ENCODE peak calls at places on chromosomes 12 and 14, in eight cellular contexts. R is hepatocyte; D is ovary; A is thoracic aorta; N is astrocyte; J is right cardiac atrium; X is HepG2; H is CD8-positive, alpha-beta memory T cell. Y is an unnamed sample. For H3K27me3, the result is how much of the 10 kb centered on the place peaks cover.

GRCh38 chr12:42343721-42344120 is 17.8 kb downstream of the PPHLN1 start:
- DNase-seq in D (no peak), N (no peak), R (no peak), A (no peak), H (no peak), X (no peak), J (no peak), Y (no peak)

GRCh38 chr14:69620211-69620611 is 8.8 kb downstream of the SUSD6 start:
- DNase-seq in N (peak), H (no peak), R (no peak), D (no peak), J (no peak), X (no peak), A (no peak), Y (no peak)

GRCh38 chr12:12592930-12593329 is 18.7 kb upstream of the CREBL2 start:
- DNase-seq in X (peak), N (peak), D (no peak), R (peak), A (no peak), J (no peak), H (no peak), Y (no peak)

GRCh38 chr14:59897757-59898383 is 22.1 kb upstream of the LRRC9 start:
- DNase-seq in J (no peak), H (no peak), D (no peak), X (peak), A (no peak), N (peak), R (peak), Y (peak)

GRCh38 chr14:33414041-33414440 is 475.4 kb downstream of the NPAS3 start:
- DNase-seq in R (no peak), N (peak), D (no peak), H (no peak), A (no peak), J (no peak), X (no peak), Y (no peak)

GRCh38 chr12:16359512-16360491 is 12.4 kb downstream of the MGST1 start:
- DNase-seq in N (peak), H (no peak), D (no peak), R (peak), X (peak), J (peak), A (no peak), Y (peak)

GRCh38 chr12:106126441-106127288 is 12.1 kb downstream of the NUAK1 start:
- DNase-seq in A (no peak), N (no peak), D (no peak), X (peak), J (no peak), R (peak), H (no peak), Y (no peak)

GRCh38 chr14:104355101-104355691 is 216.8 kb downstream of the KIF26A start:
- DNase-seq in N (no peak), J (no peak), A (no peak), D (peak), R (no peak), H (peak), X (no peak), Y (peak)

GRCh38 chr12:56518570-56518969 is 3.0 kb upstream of the RBMS2 start:
- DNase-seq in N (peak), A (no peak), H (no peak), D (no peak), J (no peak), X (peak), R (no peak), Y (no peak)

DNA sequence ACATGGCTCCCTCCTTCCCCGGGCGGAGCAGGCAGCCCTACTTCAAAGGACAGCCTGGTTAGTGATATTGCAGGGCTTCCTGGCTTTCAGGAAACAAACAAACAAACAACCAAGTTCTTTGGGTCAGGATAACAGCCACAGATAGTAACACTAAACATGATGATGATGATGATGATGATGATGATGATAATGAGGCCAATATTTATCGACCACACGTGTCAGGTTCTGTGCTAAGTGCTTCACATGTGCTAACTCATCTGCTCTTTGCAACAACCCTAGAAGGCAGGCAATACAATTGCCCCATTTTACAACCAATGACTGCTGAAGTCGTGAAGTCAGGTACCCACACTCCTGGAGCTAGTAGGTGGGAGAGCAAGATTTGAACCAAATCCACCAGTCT is 44.1 kb upstream of the TBX5 start:
- DNase-seq in A (no peak), H (no peak), J (no peak), D (no peak), N (no peak), X (no peak), R (no peak), Y (no peak)
- H3K27me3 ChIP-seq in A (under half), H (under half), J (under half), D (under half), N (under half), X (under half), R (half or more), Y (under half)

DNA sequence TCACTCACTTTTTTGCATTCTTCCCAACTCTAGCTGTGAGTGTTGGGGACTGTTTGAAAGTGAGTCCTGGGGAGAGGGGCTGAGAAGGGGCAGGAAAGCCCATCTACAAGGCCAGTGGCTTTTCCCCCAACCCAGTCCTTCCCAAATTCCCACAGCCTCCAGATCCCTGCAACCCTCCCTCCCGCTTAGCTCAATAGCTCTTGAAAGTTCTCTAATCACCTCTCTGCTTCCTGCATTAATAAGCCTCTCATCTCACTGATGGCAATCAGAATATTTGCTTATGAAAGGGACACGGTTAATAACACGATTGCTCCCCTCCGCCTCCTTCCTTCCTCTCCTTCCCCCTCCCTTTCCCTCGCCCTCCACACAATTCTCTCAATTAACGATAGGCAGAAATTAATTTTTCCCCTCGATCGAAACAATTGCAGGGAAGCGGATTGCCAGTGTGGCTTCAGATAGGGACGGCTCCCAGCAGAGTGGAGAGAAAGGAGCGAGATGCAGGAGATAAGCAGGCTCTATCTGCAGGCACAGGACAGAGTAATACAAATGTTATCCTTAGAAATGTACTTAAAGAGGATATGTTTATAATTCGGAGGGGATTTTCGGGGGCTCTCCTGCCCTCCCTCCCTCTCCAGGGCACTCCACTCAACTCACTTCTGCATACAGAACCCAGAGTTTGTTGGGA is 15.1 kb upstream of the GPATCH2L start:
- DNase-seq in J (no peak), D (no peak), N (no peak), A (no peak), H (no peak), X (no peak), R (no peak), Y (no peak)
- H3K27me3 ChIP-seq in J (under half), D (under half), N (half or more), A (under half), H (under half), X (under half), R (half or more), Y (under half)

GRCh38 chr14:36585100-36585499 is 2.7 kb upstream of the NKX2-8 start:
- DNase-seq in X (peak), R (no peak), H (no peak), A (no peak), J (no peak), N (no peak), D (no peak), Y (no peak)
- H3K27me3 ChIP-seq in X (under half), R (half or more), H (under half), A (under half), J (under half), N (half or more), D (under half), Y (under half)

GRCh38 chr12:68893741-68894140 is 39.2 kb downstream of the CPM start:
- DNase-seq in R (no peak), H (no peak), A (no peak), J (no peak), X (no peak), D (no peak), N (no peak), Y (no peak)
- H3K27me3 ChIP-seq in R (under half), H (under half), A (under half), J (under half), X (under half), D (under half), N (under half), Y (under half)

GRCh38 chr12:115852054-115852453 is 425.4 kb downstream of the MED13L start:
- DNase-seq in H (no peak), J (no peak), D (no peak), X (no peak), R (no peak), N (no peak), A (no peak), Y (no peak)

GRCh38 chr12:115860619-115861018 is 416.9 kb downstream of the MED13L start:
- DNase-seq in D (no peak), N (no peak), R (no peak), A (no peak), H (no peak), J (no peak), X (no peak), Y (no peak)

GRCh38 chr12:115859231-115859630 is 418.3 kb downstream of the MED13L start:
- DNase-seq in D (no peak), R (no peak), N (no peak), X (no peak), H (no peak), A (no peak), J (no peak), Y (no peak)

GRCh38 chr12:115857160-115857920 is 420.2 kb downstream of the MED13L start:
- DNase-seq in A (no peak), J (no peak), R (no peak), N (no peak), X (no peak), D (no peak), H (no peak), Y (no peak)

DNA sequence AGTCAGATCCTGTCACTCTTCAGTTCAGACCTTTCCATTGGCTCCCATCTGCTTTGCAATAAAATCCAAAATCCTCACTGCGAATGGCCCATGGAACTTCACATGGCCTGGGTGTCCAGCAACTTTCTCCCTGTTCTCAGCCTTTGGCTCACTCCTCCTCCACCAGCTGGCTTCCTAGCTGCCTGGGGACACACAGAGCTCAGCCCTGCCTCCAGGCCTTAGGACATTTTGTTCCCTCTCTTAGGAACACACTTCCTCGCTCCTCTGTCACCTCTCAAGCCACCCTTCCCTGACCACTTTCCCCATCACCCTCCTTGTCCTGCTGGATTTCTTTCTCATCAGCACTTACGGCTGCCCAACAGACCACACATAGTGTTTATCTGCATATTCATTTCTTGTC is 419.6 kb downstream of the MED13L start:
- DNase-seq in D (no peak), H (no peak), N (no peak), A (no peak), J (peak), X (no peak), R (no peak), Y (no peak)
- H3K27me3 ChIP-seq in D (under half), H (under half), N (under half), A (under half), J (under half), X (under half), R (under half), Y (under half)

GRCh38 chr14:38405851-38406630 is 150.1 kb upstream of the CLEC14A start:
- DNase-seq in J (no peak), A (no peak), R (no peak), D (no peak), H (no peak), N (peak), X (no peak), Y (no peak)

GRCh38 chr14:38404100-38404541 is 148.2 kb upstream of the CLEC14A start:
- DNase-seq in D (no peak), R (no peak), X (no peak), N (peak), H (no peak), A (no peak), J (no peak), Y (no peak)

GRCh38 chr14:38412654-38413053 is 156.8 kb upstream of the CLEC14A start:
- DNase-seq in J (no peak), D (no peak), X (no peak), A (no peak), H (no peak), R (no peak), N (no peak), Y (no peak)

GRCh38 chr14:38404616-38405015 is 148.7 kb upstream of the CLEC14A start:
- DNase-seq in X (no peak), H (no peak), D (no peak), N (peak), A (no peak), J (no peak), R (no peak), Y (no peak)

DNA sequence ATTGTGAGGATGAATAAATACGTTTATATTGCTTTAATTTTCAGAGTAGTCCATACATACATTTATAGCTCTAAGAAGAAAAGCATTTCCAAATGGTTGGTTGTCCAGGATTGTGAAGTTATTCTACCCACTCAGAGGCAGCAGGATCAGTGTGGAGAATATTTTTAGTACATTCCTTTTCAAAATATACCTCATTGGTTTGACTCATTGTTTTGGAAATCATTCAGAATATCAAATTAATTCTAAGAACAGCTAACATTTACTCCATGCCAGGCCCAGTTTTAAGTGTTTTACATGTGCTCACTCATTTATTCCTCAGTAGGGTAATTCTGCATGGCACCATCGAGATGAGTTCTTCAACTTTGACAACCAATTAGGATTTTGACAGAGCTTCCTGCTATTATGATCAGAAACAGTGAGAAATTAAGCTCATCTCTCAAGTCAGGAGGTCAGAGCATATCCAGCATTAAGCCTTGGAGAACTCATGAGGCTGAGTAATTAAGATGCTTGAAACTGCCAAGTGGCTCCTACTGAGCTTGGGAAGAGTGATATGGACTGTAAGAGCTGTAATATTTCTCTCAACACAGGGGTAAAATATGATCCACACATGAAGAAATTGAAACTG is 153.3 kb upstream of the CLEC14A start:
- DNase-seq in A (no peak), H (no peak), R (no peak), N (peak), J (no peak), X (no peak), D (no peak), Y (no peak)
- H3K27me3 ChIP-seq in A (under half), H (under half), R (under half), N (under half), J (under half), X (under half), D (under half), Y (under half)

DNA sequence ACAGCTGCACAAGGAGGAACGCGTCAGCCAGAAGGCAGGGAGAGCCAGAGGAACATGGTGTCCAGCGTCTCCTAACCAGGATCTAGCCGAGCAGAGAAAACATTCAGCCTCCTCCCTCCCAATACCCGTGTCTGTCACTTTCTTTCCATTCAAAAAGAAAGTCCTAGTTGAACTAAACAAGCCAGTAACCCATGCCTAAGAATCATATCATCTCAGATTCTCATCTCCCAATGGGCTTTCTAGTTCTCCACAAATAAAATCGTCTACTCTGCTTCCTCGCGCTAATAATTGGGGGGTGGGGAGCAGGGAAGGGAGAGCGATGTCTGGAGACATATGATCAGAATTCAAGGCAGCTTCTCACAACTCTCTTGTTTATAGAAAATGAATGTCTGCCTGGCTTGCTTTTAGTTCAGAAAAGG is 7.4 kb downstream of the NKX2-1 start:
- DNase-seq in A (no peak), D (no peak), J (no peak), N (no peak), R (no peak), X (no peak), H (no peak), Y (no peak)
- H3K27me3 ChIP-seq in A (under half), D (under half), J (under half), N (half or more), R (half or more), X (under half), H (under half), Y (under half)

GRCh38 chr12:41287500-41287899 is 99.4 kb downstream of the PDZRN4 start:
- DNase-seq in R (no peak), A (no peak), N (no peak), D (no peak), H (no peak), J (no peak), X (no peak), Y (no peak)
- H3K27me3 ChIP-seq in R (under half), A (under half), N (under half), D (under half), H (under half), J (under half), X (under half), Y (under half)

GRCh38 chr12:6827982-6828670 is at the start of gene P3H3:
- DNase-seq in D (peak), H (no peak), N (peak), X (peak), J (no peak), R (peak), A (no peak), Y (peak)

GRCh38 chr12:6828671-6829531 is 694 bp downstream of the P3H3 start:
- DNase-seq in H (no peak), A (no peak), X (no peak), R (peak), D (peak), J (no peak), N (peak), Y (peak)

GRCh38 chr12:6826734-6827436 is 1.3 kb upstream of the P3H3 start:
- DNase-seq in X (no peak), H (no peak), N (no peak), R (no peak), D (peak), J (no peak), A (no peak), Y (no peak)

GRCh38 chr12:6826125-6826733 is 2.0 kb upstream of the P3H3 start:
- DNase-seq in N (no peak), A (no peak), R (no peak), D (peak), H (no peak), X (no peak), J (no peak), Y (no peak)

DNA sequence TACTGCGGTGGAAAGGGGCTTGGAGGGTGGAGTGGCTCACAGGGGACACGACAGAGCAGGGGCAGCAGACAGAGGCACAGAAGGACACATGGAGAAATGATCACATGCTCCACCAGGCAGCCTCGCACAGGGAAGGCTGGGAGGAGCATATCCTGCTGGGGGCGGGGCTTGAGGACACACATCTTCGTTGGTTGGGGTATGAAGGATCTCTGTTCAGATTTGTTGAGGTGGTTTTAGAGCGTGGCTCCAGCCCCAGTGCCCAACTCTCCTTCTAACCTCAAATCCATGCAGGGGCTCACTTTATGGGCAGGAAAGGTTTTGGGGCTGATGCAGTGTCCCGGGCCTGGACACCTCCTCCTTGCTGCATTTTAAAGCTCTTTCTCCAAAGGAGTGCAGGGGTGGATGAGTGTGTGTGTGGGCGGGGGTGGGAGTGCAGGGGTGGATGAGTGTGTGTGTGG is 741 bp upstream of the P3H3 start:
- DNase-seq in R (peak), D (peak), A (peak), N (peak), J (peak), H (no peak), X (peak), Y (peak)
- H3K27me3 ChIP-seq in R (under half), D (under half), A (under half), N (under half), J (under half), H (under half), X (under half), Y (under half)

DNA sequence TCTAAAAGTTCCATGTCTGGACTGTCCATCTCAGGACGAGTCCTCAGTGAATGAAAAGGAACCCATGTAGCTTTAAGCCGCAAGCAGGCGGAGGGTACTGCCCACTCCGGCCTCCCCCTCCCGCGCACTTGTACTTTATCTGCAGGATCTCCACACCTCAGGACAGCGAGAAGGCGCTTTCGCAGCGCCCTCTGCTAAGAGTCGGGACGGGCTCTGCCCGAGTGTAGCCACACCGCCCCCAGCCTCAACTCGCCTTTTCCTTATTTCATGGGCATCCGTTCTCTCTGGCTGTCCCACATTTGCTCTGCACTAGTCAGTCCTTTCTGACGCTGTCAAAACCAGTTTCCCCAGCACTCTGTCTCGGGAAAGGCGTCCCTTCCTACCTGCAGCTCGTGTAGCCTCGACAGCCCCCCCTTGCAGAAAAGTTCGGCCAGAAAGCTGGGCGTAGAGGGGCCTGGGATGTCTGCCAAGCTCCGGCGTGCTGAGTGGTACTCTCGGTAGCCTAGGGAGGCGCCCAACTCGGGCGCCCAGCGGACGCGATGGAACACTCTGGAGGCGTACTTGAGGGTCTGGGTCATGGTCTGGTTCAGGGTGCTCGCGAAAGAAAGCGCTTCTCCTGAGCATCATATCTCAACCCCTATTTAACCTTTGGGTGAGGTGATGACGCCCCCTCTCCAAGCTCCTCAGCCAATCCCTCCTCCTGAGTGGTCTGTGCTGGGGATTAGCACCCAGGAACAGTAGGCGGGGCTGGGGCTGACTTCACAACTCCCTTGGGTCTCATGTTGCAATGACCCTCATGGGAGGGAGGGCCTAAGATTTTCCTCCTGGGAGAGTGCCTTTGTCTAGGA is at the start of gene CYP27B1:
- DNase-seq in X (no peak), H (no peak), J (peak), R (no peak), A (no peak), D (peak), N (no peak), Y (no peak)
- H3K27me3 ChIP-seq in X (under half), H (under half), J (under half), R (half or more), A (under half), D (under half), N (under half), Y (under half)